ENCODE peak calls at places on chromosomes 1 and 21, in five cellular contexts. Y is GM23248, C is IMR-90, M is A549, V is fibroblast of lung. O is an unnamed sample.

GRCh38 chr1:204074274-204075115 is 1.6 kb downstream of the SOX13 start:
- DNase-seq in Y (peak; percentile 75), C (peak; percentile 52), M (peak; percentile 65), V (peak; percentile 69), O (no peak)

GRCh38 chr1:7299329-7299799 is 471.7 kb upstream of the VAMP3 start:
- DNase-seq in Y (peak; percentile 97), C (peak; percentile 100), M (peak; percentile 96), V (peak; percentile 99), O (no peak)

GRCh38 chr1:37989381-37989930 is 366 bp downstream of the SF3A3 start:
- DNase-seq in Y (peak; percentile 72), C (peak; percentile 23), M (no peak), V (peak; percentile 29), O (peak; percentile 39)

GRCh38 chr1:174883361-174883760 is 116.4 kb upstream of the CACYBP start:
- DNase-seq in Y (peak; percentile 23), C (peak; percentile 46), M (peak; percentile 23), V (peak; percentile 44), O (peak; percentile 38)

GRCh38 chr21:46071082-46071481 is 26.8 kb upstream of the COL6A2 start:
- DNase-seq in Y (no peak), C (no peak), M (no peak), V (no peak), O (no peak)

GRCh38 chr1:220099826-220100225 is 5.9 kb downstream of the IARS2 start:
- DNase-seq in Y (no peak), C (no peak), M (no peak), V (no peak), O (no peak)

GRCh38 chr21:26717146-26717739 is 128.0 kb downstream of the ADAMTS1 start:
- DNase-seq in Y (peak; percentile 49), C (peak; percentile 31), M (peak; percentile 4), V (peak; percentile 53), O (peak; percentile 27)

GRCh38 chr1:30532621-30533020 is 190.8 kb downstream of the MATN1 start:
- DNase-seq in Y (no peak), C (no peak), M (no peak), V (no peak), O (no peak)

GRCh38 chr1:196372896-196373536 is 235.2 kb downstream of the KCNT2 start:
- DNase-seq in Y (peak; percentile 44), C (peak; percentile 47), M (peak; percentile 38), V (peak; percentile 60), O (peak; percentile 57)

GRCh38 chr1:68379085-68379478 is 70.7 kb downstream of the RPE65 start:
- DNase-seq in Y (peak; percentile 35), C (no peak), M (no peak), V (no peak), O (no peak)
- H3K4me2 ChIP-seq in Y (peak overlapping the region; percentile 24), C (no peak overlapping the region), M (no peak overlapping the region), V (no peak overlapping the region), O (no peak overlapping the region)

GRCh38 chr1:206589206-206589605 is 23.1 kb downstream of the EIF2D start:
- DNase-seq in Y (peak; percentile 95), C (peak; percentile 97), M (no peak), V (peak; percentile 98), O (no peak)

GRCh38 chr1:206591696-206592095 is 20.6 kb downstream of the EIF2D start:
- DNase-seq in Y (no peak), C (no peak), M (no peak), V (no peak), O (no peak)

GRCh38 chr1:206591236-206591635 is 21.0 kb downstream of the EIF2D start:
- DNase-seq in Y (no peak), C (no peak), M (no peak), V (no peak), O (no peak)

GRCh38 chr1:206588492-206588891 is 23.8 kb downstream of the EIF2D start:
- DNase-seq in Y (no peak), C (no peak), M (no peak), V (no peak), O (no peak)

DNA sequence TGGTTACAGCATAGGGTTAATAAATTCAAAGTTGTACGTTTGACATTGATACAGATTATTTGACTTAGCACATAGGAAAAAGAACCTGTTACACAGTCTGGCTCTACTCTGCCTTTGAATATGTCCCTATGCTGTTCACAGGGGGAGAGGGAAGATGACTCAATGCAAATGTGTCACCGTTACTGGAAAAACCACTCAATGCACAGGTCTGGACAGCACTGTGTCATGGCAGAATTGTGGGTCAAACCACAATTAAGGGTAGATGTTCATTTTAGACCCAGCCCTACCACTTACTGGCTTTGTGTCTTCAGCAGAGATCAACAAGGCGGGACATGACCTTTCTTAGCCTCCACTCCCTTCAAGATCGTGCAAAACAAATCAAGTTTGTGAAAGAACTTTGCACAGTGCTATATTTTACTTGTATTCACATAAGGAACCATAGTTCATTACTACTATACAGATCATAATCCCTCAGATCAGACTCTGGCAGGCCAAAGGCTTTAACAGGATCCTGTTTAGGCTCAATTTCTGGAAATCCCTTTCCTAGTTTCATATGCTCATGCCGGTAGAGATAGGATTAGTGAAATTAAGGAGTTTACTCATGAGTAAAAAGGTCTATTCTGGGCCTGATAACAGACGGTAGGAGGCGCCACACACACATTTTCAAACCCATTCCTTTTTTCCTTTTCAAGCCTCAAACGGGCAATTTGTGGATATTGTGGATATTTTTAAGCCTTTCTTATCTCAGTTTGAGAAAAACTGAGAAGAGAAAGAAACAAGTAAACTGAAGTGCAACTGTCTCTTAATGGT is 22.0 kb downstream of the EIF2D start:
- DNase-seq in Y (peak; percentile 88), C (peak; percentile 80), M (no peak), V (peak; percentile 61), O (no peak)
- H3K4me2 ChIP-seq in Y (peak overlapping the region; percentile 35), C (peak overlapping the region; percentile 1), M (no peak overlapping the region), V (peak overlapping the region; percentile 47), O (no peak overlapping the region)

GRCh38 chr1:164786980-164787833 is 228.2 kb downstream of the PBX1 start:
- DNase-seq in Y (peak; percentile 87), C (peak; percentile 75), M (peak; percentile 85), V (peak; percentile 84), O (peak; percentile 89)
- H3K4me2 ChIP-seq in Y (peak overlapping the region; percentile 70), C (no peak overlapping the region), M (peak overlapping the region; percentile 54), V (peak overlapping the region; percentile 33), O (peak overlapping the region; percentile 36)

GRCh38 chr1:212607924-212608208 is 695 bp upstream of the ATF3 start:
- DNase-seq in Y (peak; percentile 49), C (no peak), M (no peak), V (no peak), O (no peak)

GRCh38 chr1:212607206-212607923 is 1.2 kb upstream of the ATF3 start:
- DNase-seq in Y (no peak), C (no peak), M (no peak), V (no peak), O (peak; percentile 82)

GRCh38 chr1:212605441-212605976 is 3.1 kb upstream of the ATF3 start:
- DNase-seq in Y (peak; percentile 45), C (no peak), M (no peak), V (no peak), O (no peak)

GRCh38 chr1:212606734-212607205 is 1.8 kb upstream of the ATF3 start:
- DNase-seq in Y (peak; percentile 42), C (no peak), M (no peak), V (no peak), O (peak; percentile 74)

GRCh38 chr1:212606042-212606733 is 2.4 kb upstream of the ATF3 start:
- DNase-seq in Y (peak; percentile 24), C (no peak), M (no peak), V (no peak), O (no peak)
- H3K4me2 ChIP-seq in Y (no peak overlapping the region), C (no peak overlapping the region), M (peak overlapping the region; percentile 98), V (no peak overlapping the region), O (peak overlapping the region; percentile 98)

GRCh38 chr1:67579623-67580394 is 105.2 kb upstream of the GADD45A start:
- DNase-seq in Y (no peak), C (no peak), M (no peak), V (no peak), O (no peak)
- H3K4me2 ChIP-seq in Y (no peak overlapping the region), C (no peak overlapping the region), M (no peak overlapping the region), V (no peak overlapping the region), O (no peak overlapping the region)

GRCh38 chr1:208007938-208008342 is 97.0 kb upstream of the CD34 start:
- DNase-seq in Y (peak; percentile 85), C (peak; percentile 61), M (peak; percentile 12), V (peak; percentile 54), O (no peak)

GRCh38 chr1:208009303-208009702 is 98.4 kb upstream of the CD34 start:
- DNase-seq in Y (no peak), C (no peak), M (no peak), V (no peak), O (no peak)

GRCh38 chr1:208008534-208008933 is 97.6 kb upstream of the CD34 start:
- DNase-seq in Y (peak; percentile 56), C (no peak), M (no peak), V (no peak), O (no peak)

GRCh38 chr1:208006258-208006920 is 95.5 kb upstream of the CD34 start:
- DNase-seq in Y (no peak), C (no peak), M (no peak), V (no peak), O (no peak)

DNA sequence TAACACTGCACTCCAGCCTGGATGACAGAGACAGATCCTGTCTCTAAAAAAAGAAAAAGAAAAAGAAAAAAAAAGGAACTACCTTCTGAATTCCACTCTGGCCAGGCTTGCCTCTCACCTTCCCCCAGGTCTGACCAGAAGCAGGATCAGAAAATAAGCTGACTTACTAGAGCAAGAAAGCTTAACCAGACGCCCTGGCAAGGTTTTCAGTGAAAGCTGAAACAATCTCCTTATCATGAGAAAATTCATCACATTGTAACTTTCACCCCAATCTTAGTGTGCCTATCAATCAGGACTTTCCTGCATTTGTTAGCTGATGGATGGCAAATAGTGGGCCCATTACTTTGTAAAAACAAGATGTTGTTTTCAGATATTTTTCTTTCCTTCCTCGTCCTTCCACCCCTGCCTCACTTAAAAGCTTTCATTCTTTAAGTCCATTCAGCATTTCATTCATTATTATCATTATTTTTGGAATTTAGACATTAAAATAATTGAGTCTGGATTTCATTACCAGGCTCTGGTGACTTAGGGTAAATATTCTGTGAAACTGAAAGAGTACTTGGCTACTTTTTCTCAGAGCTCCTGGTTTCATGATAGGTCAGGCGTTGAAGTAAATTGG is 96.5 kb upstream of the CD34 start:
- DNase-seq in Y (peak; percentile 22), C (no peak), M (no peak), V (no peak), O (peak; percentile 34)
- H3K4me2 ChIP-seq in Y (peak overlapping the region; percentile 74), C (no peak overlapping the region), M (no peak overlapping the region), V (peak overlapping the region; percentile 38), O (no peak overlapping the region)

DNA sequence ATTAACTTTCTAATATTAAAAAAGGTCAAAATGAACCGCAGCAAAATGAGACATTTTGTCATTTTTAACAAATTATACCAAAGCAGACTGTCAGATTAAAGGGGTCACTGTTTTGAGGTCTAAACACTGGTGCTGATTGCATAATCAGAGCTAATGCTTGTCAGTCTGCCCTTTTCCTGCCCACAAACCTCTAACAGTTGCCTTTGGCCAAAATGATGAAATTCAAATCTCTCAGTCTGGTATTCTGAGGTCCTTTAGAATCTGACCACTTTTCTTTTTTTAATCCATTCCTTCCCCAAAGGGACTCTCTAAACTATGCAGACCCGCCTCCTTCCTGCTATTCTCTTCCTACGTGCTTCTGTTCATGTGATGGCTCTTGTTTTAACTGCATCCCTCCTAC is 145.2 kb upstream of the SPATA6 start:
- DNase-seq in Y (peak; percentile 32), C (no peak), M (no peak), V (peak; percentile 11), O (no peak)
- H3K4me2 ChIP-seq in Y (no peak overlapping the region), C (no peak overlapping the region), M (no peak overlapping the region), V (no peak overlapping the region), O (no peak overlapping the region)

DNA sequence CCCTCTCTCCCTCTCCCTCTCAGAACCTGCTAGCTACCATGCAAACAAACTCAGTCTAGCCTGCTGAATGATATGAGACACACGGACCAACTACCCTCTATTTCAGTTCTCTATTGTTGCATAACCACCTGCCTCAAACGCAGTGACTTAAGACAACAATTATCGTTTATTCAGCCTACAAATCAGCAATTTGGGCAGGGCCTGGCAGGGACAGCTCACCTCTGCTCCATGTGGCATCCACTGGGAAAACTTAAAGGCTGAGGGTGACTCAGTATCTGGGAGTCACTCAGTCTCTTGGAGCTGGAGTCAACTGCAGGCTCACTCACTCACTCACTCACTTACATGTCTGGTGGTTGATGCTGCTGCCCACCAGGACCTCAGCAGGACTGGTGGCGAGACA is 121.3 kb downstream of the SEC16B start:
- DNase-seq in Y (peak; percentile 86), C (peak; percentile 62), M (no peak), V (peak; percentile 12), O (no peak)
- H3K4me2 ChIP-seq in Y (peak overlapping the region; percentile 29), C (peak overlapping the region; percentile 3), M (no peak overlapping the region), V (no peak overlapping the region), O (no peak overlapping the region)